ENCODE peak calls at places on chromosomes 16 and 17, in five cellular contexts. G, Y, K, H and A are unnamed samples.

GRCh38 chr17:3039748-3040147 is 23.7 kb downstream of the OR1D5 start:
- DNase-seq in G (no peak), Y (no peak), K (no peak), H (no peak), A (no peak)

GRCh38 chr16:64882385-64882784 is 239.5 kb downstream of the CDH11 start:
- DNase-seq in G (no peak), Y (no peak), K (no peak), H (no peak), A (no peak)

GRCh38 chr16:1731603-1732002 is 25.6 kb downstream of the MAPK8IP3 start:
- DNase-seq in G (no peak), Y (no peak), K (no peak), H (peak; percentile 53), A (no peak)

GRCh38 chr17:45241315-45242011 is 19.8 kb downstream of the FMNL1 start:
- DNase-seq in G (no peak), Y (no peak), K (peak; percentile 34), H (no peak), A (no peak)

GRCh38 chr17:50180593-50180992 is 14.8 kb downstream of the SGCA start:
- DNase-seq in G (no peak), Y (no peak), K (peak; percentile 15), H (no peak), A (no peak)

GRCh38 chr17:35795007-35795870 is at the start of gene MMP28:
- DNase-seq in G (no peak), Y (no peak), K (no peak), H (peak; percentile 76), A (no peak)

GRCh38 chr17:48617515-48618365 is 2.6 kb upstream of the HOXB8 start:
- DNase-seq in G (no peak), Y (no peak), K (no peak), H (no peak), A (no peak)

GRCh38 chr17:81427446-81428120 is 32.3 kb downstream of the BAHCC1 start:
- DNase-seq in G (peak; percentile 34), Y (no peak), K (no peak), H (peak; percentile 48), A (no peak)

GRCh38 chr17:6244253-6244652 is 174.1 kb downstream of the WSCD1 start:
- DNase-seq in G (no peak), Y (no peak), K (no peak), H (no peak), A (no peak)

GRCh38 chr16:81779540-81780320 is 639 bp downstream of the PLCG2 start:
- DNase-seq in G (no peak), Y (no peak), K (no peak), H (peak; percentile 44), A (no peak)

GRCh38 chr17:77735051-77735340 is 223.5 kb upstream of the TNRC6C start:
- DNase-seq in G (no peak), Y (no peak), K (no peak), H (no peak), A (no peak)

GRCh38 chr17:34993031-34993430 is 12.7 kb downstream of the LIG3 start:
- DNase-seq in G (no peak), Y (no peak), K (no peak), H (no peak), A (no peak)

GRCh38 chr17:78144146-78144719 is 2.0 kb upstream of the C17orf99 start:
- DNase-seq in G (no peak), Y (no peak), K (no peak), H (peak; percentile 77), A (peak; percentile 37)

GRCh38 chr17:3944485-3945388 is 19.5 kb downstream of the ATP2A3 start:
- DNase-seq in G (no peak), Y (peak; percentile 74), K (no peak), H (peak; percentile 67), A (no peak)

GRCh38 chr16:27326738-27327585 is 13.2 kb downstream of the IL4R start:
- DNase-seq in G (no peak), Y (peak; percentile 38), K (peak; percentile 47), H (no peak), A (no peak)

GRCh38 chr16:1407749-1408148 is 6.8 kb downstream of the UNKL start:
- DNase-seq in G (no peak), Y (no peak), K (no peak), H (no peak), A (no peak)

GRCh38 chr16:54822502-54823291 is 108.0 kb upstream of the IRX5 start:
- DNase-seq in G (no peak), Y (no peak), K (no peak), H (peak; percentile 50), A (no peak)

GRCh38 chr16:84836967-84837366 is 17.2 kb downstream of the CRISPLD2 start:
- DNase-seq in G (no peak), Y (no peak), K (no peak), H (no peak), A (no peak)

GRCh38 chr16:346587-346986 is 5.9 kb downstream of the AXIN1 start:
- DNase-seq in G (no peak), Y (no peak), K (no peak), H (no peak), A (no peak)

GRCh38 chr16:20327444-20328041 is at the start of gene GP2:
- DNase-seq in G (peak; percentile 47), Y (no peak), K (no peak), H (peak; percentile 37), A (no peak)

GRCh38 chr16:88718178-88718577 is 11.9 kb downstream of the CTU2 start:
- DNase-seq in G (no peak), Y (no peak), K (peak; percentile 52), H (no peak), A (no peak)

GRCh38 chr16:65773319-65773874 is 593.1 kb upstream of the CDH5 start:
- DNase-seq in G (no peak), Y (peak; percentile 38), K (no peak), H (peak; percentile 9), A (peak; percentile 49)

GRCh38 chr16:82713778-82714177 is 87.0 kb downstream of the CDH13 start:
- DNase-seq in G (no peak), Y (no peak), K (no peak), H (no peak), A (no peak)

GRCh38 chr17:80945736-80946135 is 45.9 kb upstream of the CHMP6 start:
- DNase-seq in G (no peak), Y (no peak), K (no peak), H (no peak), A (no peak)

GRCh38 chr17:17241656-17242055 is 4.7 kb upstream of the FLCN start:
- DNase-seq in G (no peak), Y (no peak), K (no peak), H (no peak), A (no peak)

GRCh38 chr16:22901563-22901962 is 87.6 kb downstream of the HS3ST2 start:
- DNase-seq in G (no peak), Y (no peak), K (no peak), H (no peak), A (no peak)